ENCODE peak calls at places on chromosomes 1 and 21, in ten cellular contexts. X is HCEC 1CT; V is HuH-7.5; J is glutamatergic neuron; Y is stimulated activated CD4-positive, alpha-beta T cell treated with anti-CD3 and anti-CD28 coated beads, TNF-alpha, amount 100 ng/mL, for 48 hours; M is fibroblast of pulmonary artery; E is fibroblast of the conjunctiva; Z is ACHN; P is anterior cingulate cortex; T is H54. I is an unnamed sample.

GRCh38 chr1:162942903-162943567 is 82.1 kb upstream of the CCDC190 start:
- DNase-seq in M (peak), T (no peak), J (no peak), Z (no peak), E (peak), P (no peak), Y (no peak), V (no peak), X (no peak), I (no peak)

GRCh38 chr1:27357281-27358037 is 9.3 kb downstream of the MAP3K6 start:
- DNase-seq in Z (peak), M (peak), J (peak), Y (peak), T (peak), E (no peak), V (peak), X (no peak), P (peak), I (peak)

GRCh38 chr1:168285971-168286628 is 5.4 kb downstream of the TBX19 start:
- DNase-seq in J (no peak), Y (no peak), Z (no peak), M (no peak), P (no peak), T (no peak), V (no peak), X (no peak), E (no peak), I (no peak)

GRCh38 chr1:206923009-206923960 is 1.5 kb upstream of the FCMR start:
- DNase-seq in Y (no peak), P (no peak), Z (no peak), E (no peak), J (no peak), T (no peak), V (no peak), X (no peak), M (no peak), I (peak)

GRCh38 chr1:47865881-47866535 is 131.2 kb downstream of the TRABD2B start:
- DNase-seq in M (no peak), J (no peak), Z (peak), V (no peak), E (no peak), Y (no peak), X (no peak), T (no peak), P (no peak), I (no peak)

GRCh38 chr1:25837253-25837875 is 17.6 kb downstream of the MTFR1L start:
- DNase-seq in J (no peak), M (peak), Y (no peak), Z (peak), T (no peak), X (no peak), P (no peak), E (no peak), V (no peak), I (peak)

GRCh38 chr1:17852383-17852782 is 97.2 kb downstream of the ACTL8 start:
- DNase-seq in Z (no peak), X (no peak), P (no peak), T (no peak), M (no peak), V (no peak), J (no peak), Y (no peak), E (no peak), I (no peak)

GRCh38 chr1:38839363-38839762 is 20.2 kb downstream of the RRAGC start:
- DNase-seq in P (no peak), M (no peak), T (no peak), Z (no peak), E (no peak), Y (no peak), X (no peak), J (no peak), V (no peak), I (no peak)

GRCh38 chr1:172883844-172884243 is 166.9 kb downstream of the TNFSF18 start:
- DNase-seq in J (no peak), E (no peak), X (no peak), T (no peak), Z (no peak), V (no peak), P (no peak), Y (no peak), M (no peak), I (no peak)

GRCh38 chr1:232657426-232657825 is 27.5 kb upstream of the SIPA1L2 start:
- DNase-seq in T (no peak), Y (no peak), P (no peak), Z (no peak), M (no peak), J (no peak), V (no peak), X (no peak), E (no peak), I (no peak)

GRCh38 chr1:240190881-240191385 is 99.2 kb downstream of the FMN2 start:
- DNase-seq in X (peak), E (peak), Y (no peak), M (peak), V (no peak), P (no peak), T (peak), Z (peak), J (no peak), I (no peak)

GRCh38 chr1:204370176-204370575 is 10.4 kb upstream of the PLEKHA6 start:
- DNase-seq in T (no peak), Z (no peak), E (no peak), Y (no peak), J (no peak), P (no peak), V (no peak), M (no peak), X (no peak), I (no peak)

GRCh38 chr1:42957880-42958487 is 684 bp downstream of the SLC2A1 start:
- DNase-seq in P (peak), V (peak), E (no peak), T (peak), M (peak), X (peak), Y (peak), Z (peak), J (peak), I (peak)

GRCh38 chr1:61055110-61055614 is 27.2 kb upstream of the NFIA start:
- DNase-seq in Z (no peak), E (no peak), P (no peak), T (no peak), M (peak), V (no peak), Y (no peak), X (no peak), J (no peak), I (no peak)

GRCh38 chr21:45542242-45542666 is at the start of gene SLC19A1:
- DNase-seq in Z (peak), E (peak), M (peak), X (peak), V (peak), J (peak), P (no peak), T (peak), Y (peak), I (peak)

GRCh38 chr1:31848381-31848897 is 32.6 kb upstream of the SPOCD1 start:
- DNase-seq in E (no peak), J (no peak), M (no peak), P (no peak), V (no peak), Z (no peak), Y (no peak), X (no peak), T (no peak), I (peak)

GRCh38 chr1:106972074-106972473 is 84.4 kb upstream of the PRMT6 start:
- DNase-seq in V (no peak), J (no peak), Z (no peak), X (no peak), E (no peak), Y (no peak), M (no peak), T (no peak), P (no peak), I (no peak)

GRCh38 chr1:150876111-150876434 is 326 bp downstream of the ARNT start:
- DNase-seq in V (peak), Y (peak), M (peak), E (peak), P (no peak), T (peak), J (peak), X (peak), Z (peak), I (no peak)

GRCh38 chr1:118360817-118361216 is 175.8 kb upstream of the SPAG17 start:
- DNase-seq in E (peak), X (peak), Z (peak), V (no peak), P (no peak), M (peak), J (no peak), T (no peak), Y (no peak), I (no peak)

GRCh38 chr1:2451744-2452582 is 24.1 kb upstream of the PLCH2 start:
- DNase-seq in X (peak), M (peak), Y (no peak), E (no peak), V (no peak), Z (peak), P (no peak), J (no peak), T (peak), I (no peak)

GRCh38 chr1:231442735-231443134 is 20.6 kb upstream of the EGLN1 start:
- DNase-seq in E (no peak), P (no peak), M (peak), Z (no peak), J (no peak), V (no peak), T (no peak), X (peak), Y (no peak), I (no peak)